ENCODE peak calls at places on chromosomes 3 and 15, in five cellular contexts. One of them, this sample, is unnamed.

GRCh38 chr3:147945968-147946519 is 536.9 kb downstream of the ZIC1 start:
- DNase-seq in AG08395: peak
- DNase-seq in astrocyte: peak
- DNase-seq in anterior cingulate cortex: no peak
- DNase-seq in posterior cingulate gyrus: peak
- DNase-seq in this sample: peak

GRCh38 chr3:13011369-13012227 is 61.6 kb downstream of the IQSEC1 start:
- DNase-seq in AG08395: no peak
- DNase-seq in astrocyte: no peak
- DNase-seq in anterior cingulate cortex: no peak
- DNase-seq in posterior cingulate gyrus: no peak
- DNase-seq in this sample: no peak

GRCh38 chr15:20348900-20349773 is 192.5 kb downstream of the GOLGA6L6 start:
- DNase-seq in AG08395: no peak
- DNase-seq in astrocyte: no peak
- DNase-seq in anterior cingulate cortex: no peak
- DNase-seq in posterior cingulate gyrus: peak
- DNase-seq in this sample: no peak

GRCh38 chr3:33054100-33055097 is 42.5 kb downstream of the GLB1 start:
- DNase-seq in AG08395: no peak
- DNase-seq in astrocyte: no peak
- DNase-seq in anterior cingulate cortex: no peak
- DNase-seq in posterior cingulate gyrus: no peak
- DNase-seq in this sample: no peak

GRCh38 chr15:33242165-33242564 is 47.7 kb upstream of the FMN1 start:
- DNase-seq in AG08395: peak
- DNase-seq in astrocyte: peak
- DNase-seq in anterior cingulate cortex: no peak
- DNase-seq in posterior cingulate gyrus: no peak
- DNase-seq in this sample: no peak

GRCh38 chr15:38128389-38128788 is 124.2 kb upstream of the SPRED1 start:
- DNase-seq in AG08395: peak
- DNase-seq in astrocyte: peak
- DNase-seq in anterior cingulate cortex: peak
- DNase-seq in posterior cingulate gyrus: no peak
- DNase-seq in this sample: no peak

GRCh38 chr3:5191555-5192304 is 4.2 kb downstream of the EDEM1 start:
- DNase-seq in AG08395: no peak
- DNase-seq in astrocyte: no peak
- DNase-seq in anterior cingulate cortex: no peak
- DNase-seq in posterior cingulate gyrus: no peak
- DNase-seq in this sample: no peak

GRCh38 chr3:170563712-170564423 is 22.0 kb downstream of the SLC7A14 start:
- DNase-seq in AG08395: peak
- DNase-seq in astrocyte: peak
- DNase-seq in anterior cingulate cortex: no peak
- DNase-seq in posterior cingulate gyrus: no peak
- DNase-seq in this sample: no peak

GRCh38 chr15:30962079-30962478 is 29.3 kb downstream of the MTMR10 start:
- DNase-seq in AG08395: no peak
- DNase-seq in astrocyte: no peak
- DNase-seq in anterior cingulate cortex: no peak
- DNase-seq in posterior cingulate gyrus: no peak
- DNase-seq in this sample: no peak

GRCh38 chr3:131142580-131142979 is 115.9 kb downstream of the NEK11 start:
- DNase-seq in AG08395: no peak
- DNase-seq in astrocyte: no peak
- DNase-seq in anterior cingulate cortex: no peak
- DNase-seq in posterior cingulate gyrus: no peak
- DNase-seq in this sample: no peak

GRCh38 chr3:130576571-130577266 is 59.7 kb downstream of the COL6A6 start:
- DNase-seq in AG08395: peak
- DNase-seq in astrocyte: peak
- DNase-seq in anterior cingulate cortex: no peak
- DNase-seq in posterior cingulate gyrus: no peak
- DNase-seq in this sample: no peak

GRCh38 chr3:69283913-69284312 is 102.0 kb downstream of the FRMD4B start:
- DNase-seq in AG08395: no peak
- DNase-seq in astrocyte: no peak
- DNase-seq in anterior cingulate cortex: no peak
- DNase-seq in posterior cingulate gyrus: no peak
- DNase-seq in this sample: no peak

GRCh38 chr15:69414702-69415161 is 583 bp downstream of the KIF23 start:
- DNase-seq in AG08395: peak
- DNase-seq in astrocyte: peak
- DNase-seq in anterior cingulate cortex: no peak
- DNase-seq in posterior cingulate gyrus: no peak
- DNase-seq in this sample: peak

GRCh38 chr3:159263750-159264561 is 462.1 kb downstream of the MFSD1 start:
- DNase-seq in AG08395: peak
- DNase-seq in astrocyte: peak
- DNase-seq in anterior cingulate cortex: no peak
- DNase-seq in posterior cingulate gyrus: peak
- DNase-seq in this sample: peak

GRCh38 chr3:141402476-141403171 is 34.3 kb downstream of the ZBTB38 start:
- DNase-seq in AG08395: peak
- DNase-seq in astrocyte: peak
- DNase-seq in anterior cingulate cortex: peak
- DNase-seq in posterior cingulate gyrus: peak
- DNase-seq in this sample: peak

GRCh38 chr3:194840661-194841514 is 155.2 kb downstream of the FAM43A start:
- DNase-seq in AG08395: peak
- DNase-seq in astrocyte: peak
- DNase-seq in anterior cingulate cortex: no peak
- DNase-seq in posterior cingulate gyrus: no peak
- DNase-seq in this sample: no peak

GRCh38 chr3:72745146-72745976 is 102.9 kb downstream of the SHQ1 start:
- DNase-seq in AG08395: no peak
- DNase-seq in astrocyte: peak
- DNase-seq in anterior cingulate cortex: no peak
- DNase-seq in posterior cingulate gyrus: no peak
- DNase-seq in this sample: no peak

GRCh38 chr15:50247819-50248650 is 17.5 kb downstream of the HDC start:
- DNase-seq in AG08395: no peak
- DNase-seq in astrocyte: no peak
- DNase-seq in anterior cingulate cortex: no peak
- DNase-seq in posterior cingulate gyrus: no peak
- DNase-seq in this sample: no peak

GRCh38 chr3:87298111-87298718 is 21.8 kb upstream of the POU1F1 start:
- DNase-seq in AG08395: peak
- DNase-seq in astrocyte: peak
- DNase-seq in anterior cingulate cortex: no peak
- DNase-seq in posterior cingulate gyrus: no peak
- DNase-seq in this sample: peak

GRCh38 chr15:75202251-75203016 is 752 bp downstream of the C15orf39 start:
- DNase-seq in AG08395: peak
- DNase-seq in astrocyte: peak
- DNase-seq in anterior cingulate cortex: peak
- DNase-seq in posterior cingulate gyrus: peak
- DNase-seq in this sample: peak

GRCh38 chr15:70376031-70376928 is 278.6 kb upstream of the TLE3 start:
- DNase-seq in AG08395: no peak
- DNase-seq in astrocyte: no peak
- DNase-seq in anterior cingulate cortex: no peak
- DNase-seq in posterior cingulate gyrus: no peak
- DNase-seq in this sample: no peak

GRCh38 chr3:13018561-13019242 is 54.5 kb downstream of the IQSEC1 start:
- DNase-seq in AG08395: no peak
- DNase-seq in astrocyte: no peak
- DNase-seq in anterior cingulate cortex: no peak
- DNase-seq in posterior cingulate gyrus: no peak
- DNase-seq in this sample: no peak

GRCh38 chr3:170470063-170471006 is 51.7 kb downstream of the CLDN11 start:
- DNase-seq in AG08395: peak
- DNase-seq in astrocyte: peak
- DNase-seq in anterior cingulate cortex: peak
- DNase-seq in posterior cingulate gyrus: peak
- DNase-seq in this sample: no peak

This sample was measured in HEK293T.